ENCODE peak calls at places on chromosomes 2 and 18, in six cellular contexts. One of them, this sample, is unnamed.

GRCh38 chr2:162011718-162012564 is 62.1 kb downstream of the DPP4 start:
- DNase-seq in HCT116: no peak
- DNase-seq in hepatocyte: no peak
- DNase-seq in Peyer's patch: no peak
- DNase-seq in dorsolateral prefrontal cortex: no peak
- DNase-seq in AG10803: no peak
- DNase-seq in this sample: no peak

GRCh38 chr18:76980663-76981387 is 151.8 kb downstream of the MBP start:
- DNase-seq in HCT116: no peak
- DNase-seq in hepatocyte: no peak
- DNase-seq in Peyer's patch: no peak
- DNase-seq in dorsolateral prefrontal cortex: no peak
- DNase-seq in AG10803: no peak
- DNase-seq in this sample: no peak

GRCh38 chr2:71865391-71865965 is 282.2 kb downstream of the CYP26B1 start:
- DNase-seq in HCT116: no peak
- DNase-seq in hepatocyte: no peak
- DNase-seq in Peyer's patch: no peak
- DNase-seq in dorsolateral prefrontal cortex: no peak
- DNase-seq in AG10803: no peak
- DNase-seq in this sample: no peak

GRCh38 chr2:240322231-240322955 is 113.1 kb upstream of the GPC1 start:
- DNase-seq in HCT116: no peak
- DNase-seq in hepatocyte: peak
- DNase-seq in Peyer's patch: no peak
- DNase-seq in dorsolateral prefrontal cortex: no peak
- DNase-seq in AG10803: peak
- DNase-seq in this sample: peak

GRCh38 chr2:79660552-79660951 is 147.7 kb downstream of the CTNNA2 start:
- DNase-seq in HCT116: no peak
- DNase-seq in hepatocyte: no peak
- DNase-seq in Peyer's patch: no peak
- DNase-seq in dorsolateral prefrontal cortex: no peak
- DNase-seq in AG10803: no peak
- DNase-seq in this sample: no peak

GRCh38 chr18:53997064-53997463 is 227.4 kb downstream of the MBD2 start:
- DNase-seq in HCT116: no peak
- DNase-seq in hepatocyte: no peak
- DNase-seq in Peyer's patch: no peak
- DNase-seq in dorsolateral prefrontal cortex: no peak
- DNase-seq in AG10803: no peak
- DNase-seq in this sample: no peak

GRCh38 chr2:72539145-72539552 is 286.7 kb downstream of the EXOC6B start:
- DNase-seq in HCT116: no peak
- DNase-seq in hepatocyte: no peak
- DNase-seq in Peyer's patch: no peak
- DNase-seq in dorsolateral prefrontal cortex: no peak
- DNase-seq in AG10803: peak
- DNase-seq in this sample: no peak

GRCh38 chr2:26564121-26564520 is 77.0 kb downstream of the CIB4 start:
- DNase-seq in HCT116: no peak
- DNase-seq in hepatocyte: no peak
- DNase-seq in Peyer's patch: no peak
- DNase-seq in dorsolateral prefrontal cortex: no peak
- DNase-seq in AG10803: no peak
- DNase-seq in this sample: no peak

GRCh38 chr2:47271054-47272000 is 116.2 kb upstream of the STPG4 start:
- DNase-seq in HCT116: no peak
- DNase-seq in hepatocyte: no peak
- DNase-seq in Peyer's patch: no peak
- DNase-seq in dorsolateral prefrontal cortex: no peak
- DNase-seq in AG10803: no peak
- DNase-seq in this sample: no peak

GRCh38 chr2:85589982-85590791 is 5.4 kb upstream of the RNF181 start:
- DNase-seq in HCT116: no peak
- DNase-seq in hepatocyte: no peak
- DNase-seq in Peyer's patch: no peak
- DNase-seq in dorsolateral prefrontal cortex: no peak
- DNase-seq in AG10803: peak
- DNase-seq in this sample: no peak

GRCh38 chr2:75865083-75865482 is 154.4 kb upstream of the GCFC2 start:
- DNase-seq in HCT116: no peak
- DNase-seq in hepatocyte: no peak
- DNase-seq in Peyer's patch: no peak
- DNase-seq in dorsolateral prefrontal cortex: no peak
- DNase-seq in AG10803: no peak
- DNase-seq in this sample: no peak

GRCh38 chr2:182302174-182302573 is 124.7 kb downstream of the PDE1A start:
- DNase-seq in HCT116: no peak
- DNase-seq in hepatocyte: no peak
- DNase-seq in Peyer's patch: no peak
- DNase-seq in dorsolateral prefrontal cortex: no peak
- DNase-seq in AG10803: peak
- DNase-seq in this sample: no peak

GRCh38 chr18:74631242-74632087 is 33.8 kb downstream of the ZNF407 start:
- DNase-seq in HCT116: no peak
- DNase-seq in hepatocyte: no peak
- DNase-seq in Peyer's patch: no peak
- DNase-seq in dorsolateral prefrontal cortex: no peak
- DNase-seq in AG10803: peak
- DNase-seq in this sample: no peak

GRCh38 chr2:86368181-86368824 is 30.9 kb upstream of the REEP1 start:
- DNase-seq in HCT116: peak
- DNase-seq in hepatocyte: peak
- DNase-seq in Peyer's patch: peak
- DNase-seq in dorsolateral prefrontal cortex: no peak
- DNase-seq in AG10803: peak
- DNase-seq in this sample: no peak

GRCh38 chr2:179226961-179227259 is 37.7 kb downstream of the SESTD1 start:
- DNase-seq in HCT116: no peak
- DNase-seq in hepatocyte: no peak
- DNase-seq in Peyer's patch: no peak
- DNase-seq in dorsolateral prefrontal cortex: no peak
- DNase-seq in AG10803: no peak
- DNase-seq in this sample: no peak

GRCh38 chr18:48790226-48790863 is 160.4 kb downstream of the SMAD7 start:
- DNase-seq in HCT116: peak
- DNase-seq in hepatocyte: no peak
- DNase-seq in Peyer's patch: peak
- DNase-seq in dorsolateral prefrontal cortex: no peak
- DNase-seq in AG10803: no peak
- DNase-seq in this sample: no peak

GRCh38 chr2:219595250-219595649 is 2.4 kb upstream of the STK11IP start:
- DNase-seq in HCT116: no peak
- DNase-seq in hepatocyte: peak
- DNase-seq in Peyer's patch: no peak
- DNase-seq in dorsolateral prefrontal cortex: no peak
- DNase-seq in AG10803: no peak
- DNase-seq in this sample: no peak

GRCh38 chr2:165573534-165574461 is 104.3 kb downstream of the CSRNP3 start:
- DNase-seq in HCT116: no peak
- DNase-seq in hepatocyte: peak
- DNase-seq in Peyer's patch: peak
- DNase-seq in dorsolateral prefrontal cortex: peak
- DNase-seq in AG10803: no peak
- DNase-seq in this sample: no peak

GRCh38 chr2:241991236-241991635 is 121.7 kb downstream of the RTP5 start:
- DNase-seq in HCT116: no peak
- DNase-seq in hepatocyte: no peak
- DNase-seq in Peyer's patch: peak
- DNase-seq in dorsolateral prefrontal cortex: no peak
- DNase-seq in AG10803: no peak
- DNase-seq in this sample: no peak

GRCh38 chr2:73611867-73612266 is 30.4 kb downstream of the NAT8 start:
- DNase-seq in HCT116: no peak
- DNase-seq in hepatocyte: no peak
- DNase-seq in Peyer's patch: no peak
- DNase-seq in dorsolateral prefrontal cortex: no peak
- DNase-seq in AG10803: no peak
- DNase-seq in this sample: no peak

GRCh38 chr18:8020133-8020846 is 453.2 kb downstream of the PTPRM start:
- DNase-seq in HCT116: no peak
- DNase-seq in hepatocyte: no peak
- DNase-seq in Peyer's patch: no peak
- DNase-seq in dorsolateral prefrontal cortex: no peak
- DNase-seq in AG10803: no peak
- DNase-seq in this sample: no peak

GRCh38 chr2:97763176-97763845 is 49.9 kb downstream of the ZAP70 start:
- DNase-seq in HCT116: no peak
- DNase-seq in hepatocyte: no peak
- DNase-seq in Peyer's patch: no peak
- DNase-seq in dorsolateral prefrontal cortex: no peak
- DNase-seq in AG10803: no peak
- DNase-seq in this sample: no peak

GRCh38 chr2:240987588-240987987 is 10.8 kb upstream of the SNED1 start:
- DNase-seq in HCT116: no peak
- DNase-seq in hepatocyte: no peak
- DNase-seq in Peyer's patch: peak
- DNase-seq in dorsolateral prefrontal cortex: no peak
- DNase-seq in AG10803: no peak
- DNase-seq in this sample: no peak

GRCh38 chr18:76859474-76860339 is 37.4 kb downstream of the ZNF236 start:
- DNase-seq in HCT116: no peak
- DNase-seq in hepatocyte: no peak
- DNase-seq in Peyer's patch: no peak
- DNase-seq in dorsolateral prefrontal cortex: no peak
- DNase-seq in AG10803: no peak
- DNase-seq in this sample: no peak

GRCh38 chr18:8424917-8425725 is 184.1 kb upstream of the RAB12 start:
- DNase-seq in HCT116: peak
- DNase-seq in hepatocyte: no peak
- DNase-seq in Peyer's patch: no peak
- DNase-seq in dorsolateral prefrontal cortex: no peak
- DNase-seq in AG10803: peak
- DNase-seq in this sample: no peak

GRCh38 chr2:11534746-11535484 is 1.1 kb downstream of the GREB1 start:
- DNase-seq in HCT116: no peak
- DNase-seq in hepatocyte: no peak
- DNase-seq in Peyer's patch: no peak
- DNase-seq in dorsolateral prefrontal cortex: no peak
- DNase-seq in AG10803: no peak
- DNase-seq in this sample: no peak
- TF ChIP-seq CTCF in HCT116: peak
- TF ChIP-seq CTCF in hepatocyte: peak
- TF ChIP-seq CTCF in Peyer's patch: no peak
- TF ChIP-seq CTCF in dorsolateral prefrontal cortex: no peak
- TF ChIP-seq CTCF in AG10803: no peak
- TF ChIP-seq CTCF in this sample: no peak

DNA sequence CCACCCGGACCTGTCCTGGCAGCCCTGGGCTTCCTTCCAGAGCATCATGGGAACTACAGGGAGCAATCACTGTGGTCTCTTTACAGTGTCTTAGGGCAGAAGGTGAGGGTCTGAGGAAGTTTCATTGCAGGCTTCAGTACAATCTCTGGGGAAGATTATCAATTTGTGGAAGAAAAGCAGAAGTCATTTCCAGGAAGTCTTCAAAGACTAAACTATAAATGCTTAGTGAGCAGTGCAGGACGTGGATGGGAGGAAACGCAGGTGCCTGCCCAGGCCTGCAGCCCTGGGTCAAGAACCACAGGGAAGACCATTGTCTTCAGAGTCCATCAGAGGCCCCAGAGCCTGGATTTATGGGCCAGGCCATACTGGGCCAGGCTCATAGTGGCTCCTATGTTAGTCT is 54.3 kb downstream of the INO80C start:
- DNase-seq in HCT116: no peak
- DNase-seq in hepatocyte: no peak
- DNase-seq in Peyer's patch: no peak
- DNase-seq in dorsolateral prefrontal cortex: no peak
- DNase-seq in AG10803: no peak
- DNase-seq in this sample: no peak
- TF ChIP-seq CTCF in HCT116: no peak
- TF ChIP-seq CTCF in hepatocyte: no peak
- TF ChIP-seq CTCF in Peyer's patch: no peak
- TF ChIP-seq CTCF in dorsolateral prefrontal cortex: no peak
- TF ChIP-seq CTCF in AG10803: no peak
- TF ChIP-seq CTCF in this sample: no peak

GRCh38 chr2:212923393-212923792 is 228.0 kb downstream of the IKZF2 start:
- DNase-seq in HCT116: no peak
- DNase-seq in hepatocyte: no peak
- DNase-seq in Peyer's patch: no peak
- DNase-seq in dorsolateral prefrontal cortex: no peak
- DNase-seq in AG10803: no peak
- DNase-seq in this sample: no peak

GRCh38 chr2:212921061-212921460 is 230.4 kb downstream of the IKZF2 start:
- DNase-seq in HCT116: no peak
- DNase-seq in hepatocyte: no peak
- DNase-seq in Peyer's patch: no peak
- DNase-seq in dorsolateral prefrontal cortex: no peak
- DNase-seq in AG10803: no peak
- DNase-seq in this sample: no peak

GRCh38 chr2:212921711-212922110 is 229.7 kb downstream of the IKZF2 start:
- DNase-seq in HCT116: no peak
- DNase-seq in hepatocyte: no peak
- DNase-seq in Peyer's patch: no peak
- DNase-seq in dorsolateral prefrontal cortex: no peak
- DNase-seq in AG10803: no peak
- DNase-seq in this sample: no peak

GRCh38 chr2:212919238-212919637 is 232.2 kb downstream of the IKZF2 start:
- DNase-seq in HCT116: no peak
- DNase-seq in hepatocyte: peak
- DNase-seq in Peyer's patch: no peak
- DNase-seq in dorsolateral prefrontal cortex: no peak
- DNase-seq in AG10803: no peak
- DNase-seq in this sample: no peak

GRCh38 chr2:212922701-212923100 is 228.7 kb downstream of the IKZF2 start:
- DNase-seq in HCT116: no peak
- DNase-seq in hepatocyte: no peak
- DNase-seq in Peyer's patch: no peak
- DNase-seq in dorsolateral prefrontal cortex: no peak
- DNase-seq in AG10803: no peak
- DNase-seq in this sample: no peak
- TF ChIP-seq CTCF in HCT116: no peak
- TF ChIP-seq CTCF in hepatocyte: no peak
- TF ChIP-seq CTCF in Peyer's patch: no peak
- TF ChIP-seq CTCF in dorsolateral prefrontal cortex: no peak
- TF ChIP-seq CTCF in AG10803: no peak
- TF ChIP-seq CTCF in this sample: no peak

GRCh38 chr2:28450901-28451565 is 44.8 kb upstream of the PLB1 start:
- DNase-seq in HCT116: no peak
- DNase-seq in hepatocyte: no peak
- DNase-seq in Peyer's patch: no peak
- DNase-seq in dorsolateral prefrontal cortex: no peak
- DNase-seq in AG10803: no peak
- DNase-seq in this sample: no peak

GRCh38 chr2:28449126-28449488 is 46.8 kb upstream of the PLB1 start:
- DNase-seq in HCT116: no peak
- DNase-seq in hepatocyte: no peak
- DNase-seq in Peyer's patch: no peak
- DNase-seq in dorsolateral prefrontal cortex: no peak
- DNase-seq in AG10803: no peak
- DNase-seq in this sample: no peak

GRCh38 chr2:28448738-28449100 is 47.1 kb upstream of the PLB1 start:
- DNase-seq in HCT116: no peak
- DNase-seq in hepatocyte: no peak
- DNase-seq in Peyer's patch: no peak
- DNase-seq in dorsolateral prefrontal cortex: no peak
- DNase-seq in AG10803: no peak
- DNase-seq in this sample: no peak

GRCh38 chr2:28447943-28448737 is 47.7 kb upstream of the PLB1 start:
- DNase-seq in HCT116: no peak
- DNase-seq in hepatocyte: no peak
- DNase-seq in Peyer's patch: no peak
- DNase-seq in dorsolateral prefrontal cortex: no peak
- DNase-seq in AG10803: peak
- DNase-seq in this sample: no peak

GRCh38 chr2:28449489-28450395 is 46.1 kb upstream of the PLB1 start:
- DNase-seq in HCT116: peak
- DNase-seq in hepatocyte: peak
- DNase-seq in Peyer's patch: peak
- DNase-seq in dorsolateral prefrontal cortex: no peak
- DNase-seq in AG10803: no peak
- DNase-seq in this sample: no peak
- TF ChIP-seq CTCF in HCT116: no peak
- TF ChIP-seq CTCF in hepatocyte: no peak
- TF ChIP-seq CTCF in Peyer's patch: no peak
- TF ChIP-seq CTCF in dorsolateral prefrontal cortex: no peak
- TF ChIP-seq CTCF in AG10803: no peak
- TF ChIP-seq CTCF in this sample: no peak

This sample was measured in natural killer cell.